ENCODE peak calls at places on chromosome 13, in four cellular contexts. G is B cell, J is brain microvascular endothelial cell, W is neural progenitor cell. V is an unnamed sample.
A peak's percentile ranks its signal among the peaks of the same experiment; 100 is the strongest.

GRCh38 chr13:79710376-79710775 is 229.4 kb downstream of the NDFIP2 start:
- DNase-seq in W (no peak), G (no peak), J (no peak), V (no peak)

GRCh38 chr13:81184556-81185265 is 843.8 kb upstream of the SPRY2 start:
- DNase-seq in W (no peak), J (peak; percentile 11), G (no peak), V (no peak)

GRCh38 chr13:113671066-113672001 is 4.3 kb downstream of the GRK1 start:
- DNase-seq in G (no peak), W (no peak), J (no peak), V (no peak)

GRCh38 chr13:114303700-114304327 is 10.5 kb upstream of the CHAMP1 start:
- DNase-seq in W (no peak), G (no peak), J (no peak), V (no peak)

GRCh38 chr13:112058519-112058873 is 8.5 kb upstream of the SOX1 start:
- DNase-seq in J (no peak), W (no peak), G (no peak), V (no peak)

GRCh38 chr13:41802684-41803554 is 158.0 kb downstream of the VWA8 start:
- DNase-seq in J (peak; percentile 85), G (no peak), W (no peak), V (no peak)

GRCh38 chr13:21364357-21364756 is 94.7 kb downstream of the ZDHHC20 start:
- DNase-seq in J (no peak), G (no peak), W (no peak), V (no peak)

GRCh38 chr13:95235944-95236343 is 65.3 kb downstream of the ABCC4 start:
- DNase-seq in J (no peak), G (no peak), W (no peak), V (no peak)

GRCh38 chr13:109610517-109610916 is 175.9 kb downstream of the IRS2 start:
- DNase-seq in W (peak; percentile 50), J (no peak), G (peak; percentile 7), V (no peak)

DNA sequence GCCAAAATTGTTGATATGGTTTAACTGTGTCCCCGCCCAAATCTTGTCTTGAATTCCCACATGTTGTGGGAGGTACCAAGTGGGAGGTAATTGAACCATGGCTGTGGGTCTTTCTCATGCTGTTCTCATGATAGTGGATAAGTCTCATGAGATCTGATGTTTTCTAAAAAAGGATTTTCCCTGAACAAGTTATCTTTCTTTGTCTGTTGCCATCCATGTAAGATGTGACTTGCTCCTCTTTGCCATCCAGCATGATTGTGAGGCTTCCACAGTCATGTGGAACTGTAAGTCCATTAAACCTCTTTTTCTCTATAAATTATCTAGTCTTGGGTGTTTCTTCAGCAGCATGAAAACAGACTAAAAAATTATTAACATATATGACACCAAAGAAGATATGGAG is 986.7 kb upstream of the MIR17HG start:
- DNase-seq in J (no peak), W (no peak), G (no peak), V (no peak)
- TF ChIP-seq CTCF in J (no peak), W (no peak), G (no peak), V (no peak)

GRCh38 chr13:29284726-29285125 is 310.8 kb downstream of the SLC7A1 start:
- DNase-seq in J (no peak), G (no peak), W (no peak), V (no peak)
- TF ChIP-seq CTCF in J (no peak), G (no peak), W (no peak), V (no peak)

GRCh38 chr13:24699541-24699940 is 19.3 kb downstream of the ATP12A start:
- DNase-seq in J (no peak), W (no peak), G (no peak), V (no peak)
- TF ChIP-seq CTCF in J (no peak), W (no peak), G (no peak), V (no peak)

DNA sequence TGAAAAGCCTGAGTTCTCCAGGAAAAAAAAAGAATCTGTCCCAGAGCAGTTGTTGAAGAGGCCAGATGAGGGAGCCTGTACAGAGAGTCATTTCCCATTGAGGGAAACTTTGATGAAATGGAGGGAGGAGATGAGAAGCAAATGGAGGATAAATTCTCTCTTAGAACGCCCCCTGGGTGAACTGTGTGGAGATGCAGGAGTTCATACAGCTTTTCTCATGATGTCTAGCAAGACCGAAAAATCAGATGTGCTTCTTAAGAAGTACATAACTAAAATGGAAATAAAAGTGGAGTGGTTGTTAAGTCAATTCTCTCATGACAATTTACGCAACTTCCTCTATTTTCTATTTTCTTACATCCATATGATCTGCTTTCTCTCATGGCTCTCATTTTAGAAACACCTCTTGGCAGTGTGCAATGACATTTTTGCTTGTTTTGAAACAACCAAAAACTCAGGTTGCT is 1263.1 kb downstream of the PCDH9 start:
- DNase-seq in W (peak; percentile 53), G (no peak), J (peak; percentile 55), V (no peak)
- TF ChIP-seq CTCF in W (peak; percentile 61), G (no peak), J (peak; percentile 59), V (peak; percentile 9)

GRCh38 chr13:73849292-73849691 is 284.9 kb downstream of the KLF12 start:
- DNase-seq in W (peak; percentile 64), G (peak; percentile 40), J (peak; percentile 47), V (no peak)
- TF ChIP-seq CTCF in W (peak; percentile 58), G (peak; percentile 42), J (peak; percentile 71), V (peak; percentile 34)